ENCODE peak calls at places on chromosomes 12 and 14, in eight cellular contexts. V is psoas muscle, F is IMR-90, D is stomach, G is endothelial cell, X is pancreas, N is neural crest cell, Q is fibroblast of pulmonary artery. E is an unnamed sample.

GRCh38 chr12:27899151-27899661 is 73.3 kb downstream of the PTHLH start:
- DNase-seq in F (peak; percentile 100), V (no peak), G (no peak), X (no peak), D (no peak), Q (peak; percentile 98), N (no peak), E (no peak)

GRCh38 chr12:68967036-68967435 is 34.1 kb upstream of the CPM start:
- DNase-seq in V (no peak), F (no peak), X (no peak), D (no peak), Q (no peak), G (no peak), N (no peak), E (no peak)

GRCh38 chr12:42463671-42464070 is 125.9 kb downstream of the PRICKLE1 start:
- DNase-seq in N (no peak), V (no peak), G (no peak), Q (no peak), D (no peak), F (no peak), X (no peak), E (no peak)

GRCh38 chr12:7064516-7064915 is 4.0 kb downstream of the C1S start:
- DNase-seq in D (no peak), F (no peak), Q (no peak), X (no peak), N (no peak), V (no peak), G (no peak), E (no peak)

GRCh38 chr14:34270361-34270760 is 191.7 kb downstream of the SPTSSA start:
- DNase-seq in D (no peak), N (no peak), X (no peak), F (no peak), V (no peak), G (no peak), Q (peak; percentile 1), E (no peak)

GRCh38 chr14:96016761-96017160 is 22.4 kb upstream of the C14orf132 start:
- DNase-seq in N (no peak), Q (no peak), G (no peak), X (no peak), V (no peak), D (no peak), F (peak; percentile 12), E (no peak)

GRCh38 chr14:23321572-23322547 is 603 bp downstream of the PABPN1 start:
- DNase-seq in Q (peak; percentile 46), V (peak; percentile 80), D (peak; percentile 52), G (peak; percentile 48), F (peak; percentile 54), N (peak; percentile 44), X (peak; percentile 90), E (no peak)

GRCh38 chr12:11756022-11756421 is 106.5 kb downstream of the ETV6 start:
- DNase-seq in X (no peak), V (peak; percentile 57), F (no peak), G (no peak), D (no peak), Q (no peak), N (no peak), E (peak; percentile 51)

GRCh38 chr12:34597548-34598351 is 575.5 kb downstream of the ALG10 start:
- DNase-seq in Q (no peak), N (no peak), V (peak; percentile 10), X (peak; percentile 9), F (no peak), D (peak; percentile 19), G (no peak), E (no peak)

GRCh38 chr14:103118019-103118662 is 5.1 kb upstream of the TNFAIP2 start:
- DNase-seq in G (no peak), X (peak; percentile 27), D (no peak), N (no peak), F (peak; percentile 35), V (peak; percentile 89), Q (peak; percentile 64), E (peak; percentile 94)

GRCh38 chr14:56112781-56113180 is 5.4 kb upstream of the PELI2 start:
- DNase-seq in D (no peak), N (no peak), F (no peak), Q (no peak), X (no peak), V (no peak), G (no peak), E (no peak)

GRCh38 chr12:98154850-98155249 is 360.5 kb upstream of the TMPO start:
- DNase-seq in N (peak; percentile 20), G (peak; percentile 43), F (no peak), Q (peak; percentile 7), X (no peak), V (no peak), D (no peak), E (no peak)

GRCh38 chr12:68977909-68978610 is 45.1 kb upstream of the CPM start:
- DNase-seq in N (no peak), F (no peak), Q (peak; percentile 13), X (no peak), G (no peak), V (no peak), D (no peak), E (no peak)

GRCh38 chr12:643478-644292 is 19.6 kb downstream of the NINJ2 start:
- DNase-seq in G (no peak), X (no peak), V (peak; percentile 79), Q (no peak), N (no peak), D (peak; percentile 32), F (no peak), E (peak; percentile 55)

GRCh38 chr12:52581481-52581880 is 7.8 kb upstream of the KRT74 start:
- DNase-seq in V (no peak), N (no peak), Q (peak; percentile 41), G (no peak), D (no peak), X (no peak), F (peak; percentile 10), E (no peak)

GRCh38 chr12:92363295-92364146 is 217.9 kb upstream of the BTG1 start:
- DNase-seq in F (peak; percentile 4), N (peak; percentile 31), G (no peak), D (no peak), V (no peak), X (no peak), Q (peak; percentile 3), E (peak; percentile 70)

GRCh38 chr14:99251721-99252120 is 20.3 kb downstream of the BCL11B start:
- DNase-seq in V (no peak), X (no peak), Q (no peak), F (no peak), D (no peak), N (no peak), G (no peak), E (no peak)

GRCh38 chr12:76085159-76085868 is 829 bp upstream of the NAP1L1 start:
- DNase-seq in X (no peak), G (no peak), D (no peak), N (no peak), V (no peak), F (peak; percentile 77), Q (peak; percentile 49), E (no peak)

GRCh38 chr12:130711751-130712150 is 4.3 kb downstream of the RIMBP2 start:
- DNase-seq in V (no peak), N (no peak), D (peak; percentile 10), F (no peak), G (no peak), X (no peak), Q (no peak), E (no peak)

GRCh38 chr14:24339284-24340151 is at the start of gene RIPK3:
- DNase-seq in D (peak; percentile 80), F (no peak), V (peak; percentile 66), N (no peak), X (peak; percentile 83), G (no peak), Q (no peak), E (peak; percentile 48)

GRCh38 chr14:22597771-22598098 is 365 bp upstream of the ABHD4 start:
- DNase-seq in X (no peak), Q (no peak), G (no peak), F (no peak), V (no peak), D (no peak), N (no peak), E (no peak)

GRCh38 chr12:401235-402126 is at the start of gene CCDC77:
- DNase-seq in X (peak; percentile 93), V (peak; percentile 94), G (peak; percentile 91), F (peak; percentile 88), Q (peak; percentile 94), D (peak; percentile 92), N (peak; percentile 91), E (peak; percentile 93)

GRCh38 chr12:87772401-87772800 is 256.8 kb downstream of the C12orf50 start:
- DNase-seq in X (no peak), G (no peak), D (no peak), N (no peak), Q (no peak), V (no peak), F (no peak), E (no peak)

GRCh38 chr14:77457522-77458248 is at the start of the genes AHSA1 and VIPAS39:
- DNase-seq in D (peak; percentile 95), N (peak; percentile 81), F (peak; percentile 99), V (peak; percentile 96), G (peak; percentile 88), Q (peak; percentile 100), X (peak; percentile 93), E (peak; percentile 97)
- TF ChIP-seq CTCF in D (peak; percentile 18), N (no peak), F (no peak), V (no peak), G (no peak), Q (no peak), X (no peak), E (no peak)

DNA sequence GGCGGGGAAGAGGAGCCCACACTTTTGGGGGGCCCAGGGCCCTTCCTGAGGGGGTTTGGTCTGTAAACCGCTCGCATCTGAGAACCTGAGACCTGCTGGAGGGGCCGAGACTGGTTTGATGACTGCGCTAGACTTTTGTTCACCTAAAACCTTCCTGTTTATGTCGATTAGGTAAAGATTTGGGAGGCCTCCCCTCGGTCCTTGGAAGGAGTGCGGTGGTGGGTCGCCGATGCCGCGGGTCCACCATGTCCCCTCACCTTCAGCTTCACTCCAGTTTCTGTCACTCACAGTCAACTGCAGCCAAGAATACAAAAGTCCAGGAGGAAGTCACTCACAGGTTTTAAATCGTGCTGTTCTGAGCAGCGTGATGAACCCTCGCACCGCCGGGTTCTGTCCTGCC is 10.5 kb upstream of the GALNT9 start:
- DNase-seq in X (no peak), V (no peak), G (no peak), D (no peak), Q (no peak), F (no peak), N (no peak), E (no peak)
- TF ChIP-seq CTCF in X (no peak), V (no peak), G (no peak), D (no peak), Q (no peak), F (no peak), N (no peak), E (no peak)

DNA sequence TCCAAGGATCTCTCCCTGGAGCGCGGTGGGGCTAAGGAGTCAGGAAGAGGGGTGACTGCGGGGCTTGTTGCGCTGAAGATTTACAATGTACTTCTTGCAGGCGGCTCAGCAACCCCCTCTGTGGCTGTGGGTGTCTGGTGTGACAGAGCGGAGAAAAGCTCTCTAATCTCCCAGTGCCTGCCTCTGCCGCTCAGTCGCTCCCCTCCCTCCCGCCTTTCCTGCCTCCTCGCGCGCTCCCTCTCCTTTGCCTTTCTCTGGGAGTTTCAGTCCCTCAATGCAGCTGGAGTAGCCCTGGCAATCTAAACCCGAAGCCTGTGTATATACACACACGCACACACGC is 799 bp upstream of the TRHDE start:
- DNase-seq in F (peak; percentile 63), N (peak; percentile 48), Q (no peak), D (no peak), G (peak; percentile 56), V (peak; percentile 48), X (no peak), E (no peak)
- TF ChIP-seq CTCF in F (peak; percentile 23), N (no peak), Q (no peak), D (no peak), G (no peak), V (no peak), X (no peak), E (no peak)

GRCh38 chr12:114321524-114321923 is 84.4 kb downstream of the TBX5 start:
- DNase-seq in N (no peak), G (no peak), Q (no peak), X (no peak), V (no peak), F (no peak), D (no peak), E (no peak)
- TF ChIP-seq CTCF in N (no peak), G (no peak), Q (no peak), X (no peak), V (no peak), F (no peak), D (no peak), E (no peak)